ENCODE peak calls at places on chromosomes 13 and 19, in four cellular contexts. U, A, M and I are unnamed samples.

GRCh38 chr13:67117010-67117550 is 113.1 kb downstream of the PCDH9 start:
- DNase-seq in M (no peak), A (no peak), U (no peak), I (no peak)

GRCh38 chr13:42977219-42977659 is 14.8 kb downstream of the EPSTI1 start:
- DNase-seq in U (no peak), M (no peak), A (no peak), I (no peak)

GRCh38 chr13:95156208-95156607 is 145.0 kb downstream of the ABCC4 start:
- DNase-seq in M (peak), A (no peak), U (no peak), I (peak)

GRCh38 chr19:16391301-16392055 is 66.9 kb downstream of the KLF2 start:
- DNase-seq in U (no peak), M (no peak), A (no peak), I (no peak)

GRCh38 chr19:10205636-10206035 is 10.9 kb upstream of the DNMT1 start:
- DNase-seq in M (no peak), A (no peak), U (no peak), I (no peak)

GRCh38 chr13:106772202-106772601 is 204.3 kb upstream of the ARGLU1 start:
- DNase-seq in U (no peak), M (no peak), A (no peak), I (peak)

GRCh38 chr19:489418-490196 is 6.7 kb upstream of the MADCAM1 start:
- DNase-seq in A (no peak), U (peak), M (no peak), I (peak)

GRCh38 chr19:40335855-40336700 is 12.1 kb downstream of the C19orf47 start:
- DNase-seq in U (no peak), A (no peak), M (no peak), I (no peak)

GRCh38 chr19:7872306-7873204 is 1.6 kb downstream of the PRR36 start:
- DNase-seq in A (no peak), M (no peak), U (no peak), I (no peak)

GRCh38 chr13:103291693-103292572 is 225.7 kb upstream of the SLC10A2 start:
- DNase-seq in A (no peak), M (no peak), U (no peak), I (peak)

GRCh38 chr19:43532571-43532961 is 422 bp upstream of the ZNF575 start:
- DNase-seq in A (no peak), M (no peak), U (peak), I (no peak)

GRCh38 chr13:34914416-34914815 is 27.7 kb upstream of the NBEA start:
- DNase-seq in A (no peak), M (no peak), U (no peak), I (no peak)

GRCh38 chr13:66803759-66804456 is 426.2 kb downstream of the PCDH9 start:
- DNase-seq in A (no peak), M (no peak), U (no peak), I (peak)

GRCh38 chr19:2337329-2337707 is 8.8 kb downstream of the SPPL2B start:
- DNase-seq in A (no peak), M (no peak), U (no peak), I (peak)

GRCh38 chr19:58227964-58228583 is 640 bp upstream of the ZNF544 start:
- DNase-seq in A (no peak), U (no peak), M (peak), I (peak)

GRCh38 chr13:50511877-50512332 is 331.6 kb downstream of the DLEU7 start:
- DNase-seq in A (no peak), M (peak), U (no peak), I (no peak)

GRCh38 chr19:13864223-13864512 is 12.8 kb upstream of the NANOS3 start:
- DNase-seq in A (no peak), M (no peak), U (no peak), I (no peak)

GRCh38 chr13:35796627-35797026 is 320.1 kb upstream of the MAB21L1 start:
- DNase-seq in A (no peak), U (no peak), M (no peak), I (no peak)

GRCh38 chr19:16190736-16191135 is 5.5 kb downstream of the FAM32A start:
- DNase-seq in A (no peak), U (no peak), M (no peak), I (no peak)

GRCh38 chr13:57946361-57946760 is 314.8 kb downstream of the PCDH17 start:
- DNase-seq in M (no peak), A (no peak), U (no peak), I (peak)

GRCh38 chr19:31701146-31701545 is 351.9 kb upstream of the TSHZ3 start:
- DNase-seq in U (no peak), A (no peak), M (no peak), I (no peak)

GRCh38 chr13:21568854-21569253 is 35.1 kb downstream of the MICU2 start:
- DNase-seq in A (no peak), U (no peak), M (no peak), I (no peak)

DNA sequence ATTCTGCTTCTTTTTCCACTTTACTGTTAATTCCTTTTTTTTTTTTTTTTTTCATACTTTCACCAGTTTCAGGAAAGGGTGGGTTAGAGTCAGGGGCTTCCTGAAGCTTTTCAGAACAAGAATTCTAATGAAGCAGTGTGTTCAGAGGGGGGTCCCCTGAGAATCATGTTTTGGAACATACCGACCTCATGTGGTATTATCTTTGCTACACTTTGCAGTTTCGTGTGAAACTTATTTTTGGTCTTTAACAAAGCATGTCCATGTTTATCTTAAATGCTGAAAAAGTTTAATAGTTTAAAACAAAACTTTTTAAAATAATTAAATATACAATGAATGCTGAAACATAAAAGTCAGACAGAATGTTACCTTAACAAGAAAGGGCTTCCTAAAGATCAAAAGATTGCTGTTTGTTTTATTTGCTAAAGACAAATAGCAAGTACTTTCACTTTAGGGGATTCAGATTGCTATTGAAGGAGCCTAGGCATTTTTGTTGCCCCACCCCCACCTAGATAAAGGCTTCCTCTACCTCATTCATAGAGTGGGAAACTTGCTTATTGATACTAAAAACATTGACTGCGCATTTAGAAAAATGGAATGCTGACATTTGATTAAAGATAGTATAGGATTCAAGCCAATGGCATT is 21.1 kb upstream of the POMP start:
- DNase-seq in U (no peak), A (no peak), M (no peak), I (peak)
- H3K4me3 ChIP-seq in U (no peak), A (no peak), M (no peak), I (no peak)

GRCh38 chr13:27868639-27869435 is 51.0 kb upstream of the PDX1 start:
- DNase-seq in A (no peak), M (peak), U (no peak), I (peak)

DNA sequence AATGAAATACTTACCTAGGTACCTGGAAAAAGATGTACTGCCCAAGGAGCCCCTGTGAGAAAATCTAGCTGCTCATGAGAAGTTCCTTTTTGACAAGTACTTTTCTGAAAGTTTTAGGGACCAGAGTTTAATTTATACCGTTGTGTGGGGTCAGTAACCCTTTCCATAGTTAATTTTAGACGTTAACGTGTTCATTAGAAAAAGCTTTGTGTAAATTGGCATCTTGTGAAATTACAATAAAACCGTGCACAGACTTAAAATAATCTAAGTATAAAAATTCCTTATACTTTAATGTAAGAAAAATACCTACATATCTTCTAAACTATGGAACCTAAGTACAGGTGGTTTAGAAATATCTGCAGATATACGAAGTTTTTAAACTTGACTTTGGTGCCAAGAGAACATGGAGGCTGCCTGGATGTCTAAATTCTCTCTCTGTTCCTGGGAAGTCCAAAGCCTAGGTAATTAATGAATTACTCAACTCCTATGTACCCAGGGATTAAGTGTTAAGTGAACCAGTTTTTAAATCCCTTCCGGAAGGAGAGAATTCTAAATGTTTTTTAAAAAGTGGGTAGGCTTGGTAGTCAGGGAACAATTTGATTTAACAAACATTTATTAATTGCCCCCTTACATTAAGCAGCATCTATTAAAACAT is 50.2 kb upstream of the PDX1 start:
- DNase-seq in U (no peak), A (no peak), M (no peak), I (no peak)
- TF ChIP-seq CTCF in U (no peak), A (peak), M (no peak), I (no peak)

GRCh38 chr19:5537870-5538269 is 29.9 kb downstream of the TINCR start:
- DNase-seq in U (no peak), M (no peak), A (no peak), I (no peak)

GRCh38 chr19:5540208-5540607 is 27.5 kb downstream of the TINCR start:
- DNase-seq in U (no peak), A (no peak), M (no peak), I (no peak)

GRCh38 chr19:5541456-5541855 is 26.3 kb downstream of the TINCR start:
- DNase-seq in U (no peak), A (no peak), M (no peak), I (no peak)

GRCh38 chr19:5536337-5536894 is 31.3 kb downstream of the TINCR start:
- DNase-seq in A (no peak), U (no peak), M (no peak), I (peak)

DNA sequence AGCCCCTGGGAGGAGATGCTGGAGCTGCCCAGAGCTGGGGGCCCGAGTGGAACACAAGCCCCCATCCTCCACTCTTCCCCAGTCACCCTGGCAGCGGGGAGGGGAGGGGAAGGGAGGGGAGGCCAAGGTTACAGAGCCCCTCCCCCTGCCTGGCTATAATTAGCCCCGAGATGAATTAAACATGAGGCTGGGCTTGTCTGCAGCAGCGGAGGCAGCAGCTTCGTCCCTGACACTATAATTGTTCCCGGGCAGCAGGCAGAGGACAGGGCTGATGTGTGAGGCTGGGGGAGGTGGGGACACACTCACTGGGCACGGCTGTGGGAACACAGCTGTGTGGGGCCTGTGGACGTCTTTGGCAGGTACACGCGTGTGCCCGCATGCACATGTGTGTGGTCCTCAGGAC is 28.3 kb downstream of the TINCR start:
- DNase-seq in A (no peak), M (no peak), U (no peak), I (no peak)
- H3K4me3 ChIP-seq in A (no peak), M (no peak), U (no peak), I (no peak)

DNA sequence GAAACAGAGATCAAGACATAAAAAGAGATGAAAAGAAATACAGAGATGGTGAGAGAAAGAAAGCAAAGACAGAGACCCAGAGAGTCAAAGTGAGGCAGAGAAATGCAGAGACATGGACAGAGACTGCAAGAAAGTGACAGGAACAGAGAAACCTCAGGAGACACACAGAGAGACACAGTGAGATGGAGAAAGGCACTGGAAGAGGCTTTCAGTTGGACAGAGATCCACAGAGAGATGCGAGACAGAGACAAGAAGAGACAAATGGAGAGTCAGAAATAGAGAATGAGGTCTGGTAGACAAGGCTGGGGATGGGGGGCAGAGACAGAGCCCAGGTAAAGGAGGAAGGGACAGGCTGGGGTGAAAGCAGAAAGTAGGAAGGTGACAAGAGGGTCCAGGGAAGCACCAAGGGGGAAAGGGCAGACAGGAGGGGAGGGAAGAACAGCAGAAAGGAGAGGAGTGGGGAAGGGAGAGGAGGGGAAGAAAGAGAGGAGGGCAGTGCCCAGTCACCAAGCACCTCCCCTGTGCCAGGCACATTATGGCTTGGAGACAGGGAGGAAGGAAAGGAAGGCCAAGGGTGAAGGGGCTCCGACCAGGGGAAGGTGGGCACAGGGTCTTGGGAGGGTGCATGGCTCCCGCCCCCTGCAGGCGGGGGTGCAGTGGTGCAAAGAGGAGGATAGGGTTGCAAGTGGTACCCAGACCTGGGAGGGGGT is 38.5 kb downstream of the DEDD2 start:
- DNase-seq in M (no peak), A (no peak), U (no peak), I (no peak)
- TF ChIP-seq CTCF in M (peak), A (peak), U (no peak), I (peak)

DNA sequence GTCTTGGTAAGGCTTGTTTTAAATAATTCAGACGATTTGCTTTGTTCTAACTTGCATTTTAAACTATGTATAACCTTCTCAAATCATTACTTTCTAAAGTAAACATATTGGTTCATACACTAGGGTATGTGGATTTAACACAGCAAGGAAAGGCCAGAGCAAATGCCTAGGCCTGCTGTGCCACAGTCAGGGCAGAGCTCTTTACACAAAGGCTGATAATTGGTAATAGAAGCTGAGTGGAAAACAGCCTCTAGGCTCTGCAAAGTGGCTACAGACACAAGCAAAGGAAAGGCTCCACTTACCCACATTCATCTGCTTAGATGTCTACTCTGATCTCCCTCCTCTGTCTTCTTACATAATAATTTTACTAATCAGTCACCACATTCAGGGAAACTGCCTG is 382.8 kb downstream of the OLFM4 start:
- DNase-seq in M (no peak), A (no peak), U (no peak), I (no peak)
- H3K4me3 ChIP-seq in M (no peak), A (no peak), U (no peak), I (no peak)

GRCh38 chr19:3599776-3600183 is 6.9 kb downstream of the TBXA2R start:
- DNase-seq in U (no peak), A (no peak), M (no peak), I (no peak)
- TF ChIP-seq CTCF in U (no peak), A (no peak), M (peak), I (peak)

DNA sequence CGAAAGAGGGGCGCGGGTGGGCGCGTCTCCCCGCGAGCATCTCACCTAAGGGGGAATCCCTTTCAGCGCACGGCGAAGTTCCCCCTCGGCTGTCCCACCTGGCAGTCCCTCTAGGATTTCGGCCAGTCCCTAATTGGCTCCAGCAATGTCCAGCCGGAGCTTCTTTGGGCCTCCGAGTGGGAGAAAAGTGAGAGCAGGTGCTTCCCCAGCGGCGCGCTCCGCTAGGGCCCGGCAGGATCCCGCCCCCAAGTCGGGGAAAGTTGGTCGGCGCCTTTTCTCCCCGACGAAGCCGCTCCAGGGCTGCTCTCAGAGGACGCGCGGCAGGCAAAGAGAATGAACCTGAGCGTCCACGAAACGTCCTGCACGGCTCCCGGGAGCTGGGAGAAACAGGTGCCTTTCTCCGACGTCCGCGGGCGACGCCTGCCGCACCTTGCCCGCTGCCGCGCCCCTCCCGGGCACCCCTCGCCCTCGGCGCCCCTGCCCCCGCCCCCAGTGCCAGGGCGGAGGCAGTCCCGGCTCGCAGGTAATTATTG is 366 bp upstream of the KL start:
- DNase-seq in M (no peak), A (no peak), U (peak), I (no peak)
- H3K4me3 ChIP-seq in M (no peak), A (peak), U (peak), I (no peak)